ENCODE peak calls at places on chromosomes 16 and 17, in seven cellular contexts. J is smooth muscle cell of the brain vasculature; G is GM12865; P is GM13976; S is activated T-cell treated with anti-CD3 and anti-CD28 coated beads, Interleukin-2, amount 50 U/mL, for 72 hours; O is left lung; E is NCI-H1694. R is an unnamed sample.

GRCh38 chr17:3866269-3866668 is 20.2 kb upstream of the NCBP3 start:
- DNase-seq in J (no peak), G (no peak), P (no peak), S (no peak), O (no peak), E (peak; percentile 71), R (no peak)

GRCh38 chr16:4505356-4506153 is 29.4 kb downstream of the HMOX2 start:
- DNase-seq in J (no peak), G (peak; percentile 84), P (peak; percentile 79), S (peak; percentile 78), O (peak; percentile 72), E (no peak), R (no peak)

GRCh38 chr17:55356440-55357328 is 65.0 kb downstream of the MMD start:
- DNase-seq in J (peak; percentile 39), G (peak; percentile 82), P (peak; percentile 68), S (peak; percentile 76), O (peak; percentile 44), E (peak; percentile 89), R (peak; percentile 22)

GRCh38 chr16:65249768-65250167 is 127.9 kb upstream of the CDH11 start:
- DNase-seq in J (no peak), G (no peak), P (no peak), S (no peak), O (peak; percentile 31), E (no peak), R (no peak)

GRCh38 chr16:21523411-21524067 is 75.8 kb upstream of the METTL9 start:
- DNase-seq in J (no peak), G (no peak), P (no peak), S (no peak), O (peak; percentile 31), E (no peak), R (no peak)

GRCh38 chr17:10050597-10051101 is 145.6 kb upstream of the RCVRN start:
- DNase-seq in J (no peak), G (peak; percentile 86), P (no peak), S (no peak), O (no peak), E (no peak), R (no peak)

GRCh38 chr16:56824335-56824734 is 40.7 kb upstream of the SLC12A3 start:
- DNase-seq in J (no peak), G (no peak), P (no peak), S (no peak), O (peak; percentile 46), E (no peak), R (no peak)

GRCh38 chr16:1291576-1291974 is 17.9 kb upstream of the UBE2I start:
- DNase-seq in J (no peak), G (no peak), P (no peak), S (no peak), O (no peak), E (no peak), R (peak; percentile 84)

GRCh38 chr17:50570516-50570915 is 10.0 kb downstream of the CACNA1G start:
- DNase-seq in J (no peak), G (no peak), P (no peak), S (no peak), O (no peak), E (no peak), R (no peak)

GRCh38 chr16:8773537-8773936 is 23.9 kb downstream of the TMEM186 start:
- DNase-seq in J (no peak), G (no peak), P (no peak), S (no peak), O (no peak), E (no peak), R (no peak)

GRCh38 chr16:25691519-25692091 is at the start of gene HS3ST4:
- DNase-seq in J (no peak), G (no peak), P (peak; percentile 34), S (no peak), O (no peak), E (no peak), R (no peak)

GRCh38 chr16:2499454-2499853 is 14.3 kb upstream of the ATP6V0C start:
- DNase-seq in J (no peak), G (no peak), P (no peak), S (no peak), O (no peak), E (no peak), R (no peak)

GRCh38 chr17:81831563-81831956 is 1.5 kb downstream of the MCRIP1 start:
- DNase-seq in J (no peak), G (peak; percentile 27), P (no peak), S (no peak), O (no peak), E (no peak), R (no peak)

GRCh38 chr17:8153550-8153956 is 1.3 kb upstream of the PER1 start:
- DNase-seq in J (no peak), G (no peak), P (no peak), S (peak; percentile 66), O (peak; percentile 91), E (peak; percentile 27), R (no peak)

GRCh38 chr17:56978441-56979090 is 635 bp downstream of the SCPEP1 start:
- DNase-seq in J (no peak), G (peak; percentile 53), P (peak; percentile 68), S (no peak), O (no peak), E (no peak), R (no peak)